ENCODE peak calls at places on chromosomes 12 and 14, in eight cellular contexts. O, A, Z, X, Y, U, M and W are unnamed samples.

GRCh38 chr14:72000907-72001306 is 68.7 kb downstream of the RGS6 start:
- DNase-seq in O (no peak), A (no peak), Z (no peak), X (peak; percentile 85), Y (peak; percentile 60), U (peak; percentile 64), M (no peak), W (no peak)

GRCh38 chr12:117774986-117775775 is 193.6 kb downstream of the KSR2 start:
- DNase-seq in O (no peak), A (no peak), Z (no peak), X (no peak), Y (no peak), U (no peak), M (no peak), W (no peak)

GRCh38 chr12:54658306-54659264 is 10.4 kb upstream of the DCD start:
- DNase-seq in O (peak; percentile 89), A (peak; percentile 44), Z (peak; percentile 92), X (no peak), Y (no peak), U (no peak), M (peak; percentile 89), W (no peak)

GRCh38 chr14:103207038-103207403 is 83.8 kb downstream of the TNFAIP2 start:
- DNase-seq in O (peak; percentile 80), A (peak; percentile 54), Z (peak; percentile 80), X (peak; percentile 89), Y (peak; percentile 88), U (peak; percentile 83), M (peak; percentile 71), W (peak; percentile 82)

GRCh38 chr12:75571204-75571603 is 59.8 kb upstream of the KRR1 start:
- DNase-seq in O (no peak), A (no peak), Z (no peak), X (no peak), Y (no peak), U (no peak), M (no peak), W (no peak)

GRCh38 chr12:3135522-3136461 is 58.6 kb downstream of the TSPAN9 start:
- DNase-seq in O (peak; percentile 91), A (peak; percentile 62), Z (peak; percentile 85), X (no peak), Y (peak; percentile 52), U (no peak), M (peak; percentile 93), W (peak; percentile 22)

GRCh38 chr14:68779761-68780323 is 13.0 kb downstream of the ZFP36L1 start:
- DNase-seq in O (no peak), A (peak; percentile 28), Z (no peak), X (no peak), Y (no peak), U (no peak), M (no peak), W (peak; percentile 77)

GRCh38 chr12:10283028-10283427 is 24.6 kb upstream of the KLRD1 start:
- DNase-seq in O (no peak), A (no peak), Z (no peak), X (no peak), Y (no peak), U (no peak), M (no peak), W (no peak)

GRCh38 chr12:55362675-55363074 is at the start of gene OR6C75:
- DNase-seq in O (no peak), A (no peak), Z (no peak), X (no peak), Y (no peak), U (no peak), M (no peak), W (no peak)

GRCh38 chr14:105146181-105146975 is 22.2 kb downstream of the JAG2 start:
- DNase-seq in O (no peak), A (no peak), Z (peak; percentile 25), X (peak; percentile 60), Y (no peak), U (peak; percentile 11), M (no peak), W (peak; percentile 44)

DNA sequence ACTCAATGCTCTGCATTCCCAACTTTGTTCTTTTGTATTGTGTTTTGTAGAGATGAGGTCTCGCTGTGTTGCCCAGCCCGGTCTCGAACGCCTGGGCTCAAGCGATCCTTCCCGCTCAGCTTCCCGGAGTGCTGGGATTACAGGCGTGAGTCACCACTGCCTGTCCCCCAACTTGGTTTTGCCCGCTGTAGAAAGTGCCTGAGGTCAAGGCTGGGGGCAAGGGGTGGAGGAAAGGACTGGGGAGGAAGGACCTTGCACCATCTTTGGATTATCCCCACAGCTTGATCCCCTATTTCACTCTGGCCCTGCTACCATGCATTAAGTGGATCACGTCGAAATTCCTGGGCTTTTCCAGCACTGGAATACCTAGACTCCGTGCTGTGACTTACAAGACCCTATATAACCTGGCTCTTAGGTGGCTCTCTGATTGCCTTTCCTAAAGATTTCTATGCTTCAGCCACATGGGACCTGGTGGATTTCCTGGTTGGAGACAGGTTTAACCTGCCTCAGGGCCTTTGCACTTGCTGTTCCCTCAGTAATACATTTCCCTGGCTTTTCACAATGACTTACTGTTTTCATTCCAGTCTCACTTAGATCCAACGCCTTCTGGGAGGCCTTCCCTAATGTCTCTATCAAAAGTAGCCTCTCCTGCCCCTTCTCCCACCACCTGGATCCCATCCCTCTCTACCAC is 608 bp upstream of the PIANP start:
- DNase-seq in O (peak; percentile 42), A (no peak), Z (peak; percentile 49), X (no peak), Y (no peak), U (no peak), M (peak; percentile 27), W (no peak)
- H3K4me1 ChIP-seq in O (peaks cover 15% of the 10 kb centered on the region), A (peaks cover 5% of the 10 kb centered on the region), Z (peaks cover 4% of the 10 kb centered on the region), X (peaks cover 9% of the 10 kb centered on the region), Y (no peaks in the 10 kb centered on the region), U (peaks cover 6% of the 10 kb centered on the region), M (peaks cover 5% of the 10 kb centered on the region), W (peaks cover 20% of the 10 kb centered on the region)

GRCh38 chr12:110310754-110311153 is 29.7 kb downstream of the ATP2A2 start:
- DNase-seq in O (no peak), A (no peak), Z (no peak), X (no peak), Y (no peak), U (no peak), M (no peak), W (no peak)

GRCh38 chr12:110311903-110312302 is 30.9 kb downstream of the ATP2A2 start:
- DNase-seq in O (no peak), A (no peak), Z (no peak), X (no peak), Y (no peak), U (no peak), M (no peak), W (no peak)

GRCh38 chr12:110316861-110317260 is 35.8 kb downstream of the ATP2A2 start:
- DNase-seq in O (no peak), A (no peak), Z (no peak), X (no peak), Y (no peak), U (no peak), M (no peak), W (no peak)

GRCh38 chr12:110314308-110314707 is 33.3 kb downstream of the ATP2A2 start:
- DNase-seq in O (no peak), A (no peak), Z (no peak), X (no peak), Y (no peak), U (no peak), M (no peak), W (no peak)

DNA sequence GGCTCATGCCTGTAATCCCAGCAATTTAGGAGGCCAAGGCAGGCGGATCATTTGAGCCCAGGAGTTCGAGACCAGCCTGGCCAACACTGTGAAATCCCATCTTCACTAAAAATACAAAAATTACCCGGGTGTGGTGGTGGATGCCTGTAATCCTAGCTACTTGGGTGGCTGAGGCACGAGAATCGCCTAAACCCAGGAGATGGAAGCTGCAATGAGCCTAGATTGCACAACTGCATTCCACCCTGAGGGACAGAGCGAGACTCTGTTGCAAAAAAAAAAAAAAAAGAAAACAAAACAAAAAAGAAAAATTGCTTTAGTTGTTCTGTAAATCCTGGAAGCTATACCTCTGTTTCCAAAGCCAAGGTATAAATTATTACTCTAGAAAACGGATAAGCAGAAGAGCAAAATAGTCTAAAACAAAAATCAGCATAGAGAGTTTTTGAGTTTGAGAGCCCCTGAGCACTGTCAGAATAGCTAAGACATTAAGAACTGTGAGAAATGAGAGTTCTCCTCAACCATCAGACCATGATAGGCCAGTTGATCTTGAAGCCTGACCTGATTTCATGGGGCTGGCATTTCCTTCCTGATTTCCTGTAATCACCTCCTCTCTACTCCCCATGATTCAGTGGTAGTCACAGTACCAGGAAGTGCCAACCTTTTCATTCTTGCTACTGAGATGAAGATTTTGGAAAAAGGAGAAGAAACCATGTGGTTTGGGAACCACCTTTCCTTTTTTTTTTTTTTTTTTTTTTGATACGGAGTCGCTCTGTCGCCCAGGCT is 31.7 kb downstream of the ATP2A2 start:
- DNase-seq in O (no peak), A (peak; percentile 62), Z (no peak), X (no peak), Y (no peak), U (no peak), M (peak; percentile 35), W (no peak)
- H3K4me1 ChIP-seq in O (no peaks in the 10 kb centered on the region), A (peaks cover 16% of the 10 kb centered on the region), Z (no peaks in the 10 kb centered on the region), X (peaks cover 13% of the 10 kb centered on the region), Y (no peaks in the 10 kb centered on the region), U (peaks cover 49% of the 10 kb centered on the region), M (no peaks in the 10 kb centered on the region), W (no peaks in the 10 kb centered on the region)

GRCh38 chr14:99600232-99600888 is 3.6 kb downstream of the CCDC85C start:
- DNase-seq in O (no peak), A (no peak), Z (no peak), X (no peak), Y (no peak), U (no peak), M (peak; percentile 57), W (no peak)
- H3K4me1 ChIP-seq in O (peaks cover 12% of the 10 kb centered on the region), A (peaks cover 63% of the 10 kb centered on the region), Z (no peaks in the 10 kb centered on the region), X (peaks cover 4% of the 10 kb centered on the region), Y (no peaks in the 10 kb centered on the region), U (peaks cover 74% of the 10 kb centered on the region), M (peaks cover 3% of the 10 kb centered on the region), W (peaks cover 78% of the 10 kb centered on the region)

GRCh38 chr12:53222170-53223005 is 9.6 kb downstream of the RARG start:
- DNase-seq in O (peak; percentile 32), A (no peak), Z (no peak), X (peak; percentile 54), Y (no peak), U (no peak), M (no peak), W (no peak)
- H3K4me1 ChIP-seq in O (peaks cover 56% of the 10 kb centered on the region), A (peaks cover 29% of the 10 kb centered on the region), Z (peaks cover 29% of the 10 kb centered on the region), X (peaks cover 53% of the 10 kb centered on the region), Y (peaks cover 5% of the 10 kb centered on the region), U (peaks cover 45% of the 10 kb centered on the region), M (peaks cover 31% of the 10 kb centered on the region), W (peaks cover 15% of the 10 kb centered on the region)